ENCODE peak calls at places on chromosomes 5 and 9, in four cellular contexts. S, B, R and U are unnamed samples.

GRCh38 chr9:127008076-127008475 is 93.5 kb downstream of the RALGPS1 start:
- DNase-seq in S (no peak), B (no peak), R (no peak), U (no peak)

GRCh38 chr9:128946544-128946943 is 859 bp downstream of the DOLK start:
- DNase-seq in S (no peak), B (no peak), R (no peak), U (no peak)

GRCh38 chr5:128782446-128782845 is 182.8 kb upstream of the SLC27A6 start:
- DNase-seq in S (no peak), B (no peak), R (no peak), U (no peak)

GRCh38 chr9:83570359-83570758 is 32.2 kb upstream of the FRMD3 start:
- DNase-seq in S (no peak), B (no peak), R (no peak), U (no peak)

GRCh38 chr5:97874491-97874890 is 691.4 kb upstream of the RIOK2 start:
- DNase-seq in S (no peak), B (no peak), R (no peak), U (no peak)

GRCh38 chr9:128412120-128412790 is 8.4 kb upstream of the CERCAM start:
- DNase-seq in S (peak), B (peak), R (peak), U (peak)

GRCh38 chr9:133874061-133874638 is 118.0 kb downstream of the VAV2 start:
- DNase-seq in S (peak), B (no peak), R (no peak), U (no peak)

GRCh38 chr5:97231025-97231636 is 48.1 kb upstream of the RIOK2 start:
- DNase-seq in S (peak), B (peak), R (peak), U (peak)

GRCh38 chr9:125906893-125907292 is 159.7 kb downstream of the PBX3 start:
- DNase-seq in S (no peak), B (no peak), R (no peak), U (no peak)

GRCh38 chr9:121354141-121354540 is 15.9 kb downstream of the STOM start:
- DNase-seq in S (no peak), B (no peak), R (no peak), U (peak)

GRCh38 chr5:146026307-146027010 is 78.9 kb downstream of the PLAC8L1 start:
- DNase-seq in S (no peak), B (no peak), R (no peak), U (no peak)

GRCh38 chr5:107337281-107337680 is 333.5 kb downstream of the EFNA5 start:
- DNase-seq in S (no peak), B (no peak), R (no peak), U (no peak)

GRCh38 chr5:177294632-177295031 is 8.9 kb downstream of the RAB24 start:
- DNase-seq in S (no peak), B (no peak), R (no peak), U (no peak)

GRCh38 chr9:81499021-81499454 is 190.3 kb downstream of the TLE1 start:
- DNase-seq in S (no peak), B (no peak), R (no peak), U (no peak)

GRCh38 chr9:91155181-91155580 is 206.5 kb downstream of the AUH start:
- DNase-seq in S (no peak), B (no peak), R (no peak), U (no peak)

GRCh38 chr5:55134053-55134722 is 25.8 kb upstream of the GPX8 start:
- DNase-seq in S (no peak), B (no peak), R (no peak), U (no peak)

GRCh38 chr9:108883085-108883484 is 21.0 kb downstream of the ACTL7A start:
- DNase-seq in S (no peak), B (no peak), R (no peak), U (no peak)

GRCh38 chr9:136690104-136690840 is 3.0 kb upstream of the AGPAT2 start:
- DNase-seq in S (no peak), B (no peak), R (no peak), U (no peak)

GRCh38 chr5:103834216-103834615 is 271.6 kb upstream of the NUDT12 start:
- DNase-seq in S (no peak), B (no peak), R (no peak), U (no peak)

GRCh38 chr5:115535479-115536035 is 9.0 kb downstream of the FEM1C start:
- DNase-seq in S (no peak), B (no peak), R (no peak), U (no peak)

DNA sequence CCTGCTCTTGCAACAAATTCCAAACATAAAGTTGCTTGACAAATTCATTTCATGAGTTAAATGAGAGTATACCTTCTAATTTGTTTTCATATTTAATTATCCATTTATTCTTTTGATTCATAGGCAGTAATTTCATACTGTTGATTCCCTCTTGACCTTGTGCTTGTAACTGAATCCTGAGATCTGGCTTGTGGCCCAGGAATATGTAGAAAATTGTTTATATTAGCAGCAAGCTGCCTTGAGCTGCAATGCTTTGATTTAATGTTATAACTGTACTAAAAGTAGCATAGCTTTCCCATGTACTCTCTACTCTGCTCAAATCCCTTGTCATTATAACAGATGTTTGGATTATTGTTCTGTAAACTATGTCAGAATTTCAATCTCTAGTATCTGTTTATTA is 780.7 kb downstream of the NR2F1-AS1 start:
- DNase-seq in S (no peak), B (no peak), R (no peak), U (no peak)
- TF ChIP-seq NR3C1 in S (no peak), B (no peak), R (no peak), U (no peak)

DNA sequence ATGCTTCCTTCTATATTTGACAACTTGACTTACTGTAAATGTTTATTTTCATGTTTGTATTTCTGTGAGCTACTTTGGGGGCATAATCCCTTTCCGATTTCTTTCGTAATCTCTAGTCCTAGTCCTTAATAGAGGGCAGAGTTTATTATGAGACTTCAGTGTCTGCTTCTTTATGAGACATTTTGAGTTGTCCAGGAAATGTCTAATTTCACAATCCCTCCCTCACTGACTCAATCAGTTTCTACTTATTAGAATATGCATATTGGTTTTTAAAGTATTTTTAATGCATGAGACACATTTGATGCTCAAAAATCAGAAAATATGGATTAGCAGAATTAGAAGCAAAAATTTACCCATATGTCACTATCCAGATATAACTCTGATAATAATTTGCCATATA is 160.9 kb downstream of the FOCAD start:
- DNase-seq in S (no peak), B (no peak), R (no peak), U (no peak)
- TF ChIP-seq NR3C1 in S (no peak), B (no peak), R (no peak), U (no peak)

GRCh38 chr5:72467987-72468386 is 39.2 kb downstream of the ZNF366 start:
- DNase-seq in S (no peak), B (no peak), R (no peak), U (no peak)
- TF ChIP-seq NR3C1 in S (no peak), B (no peak), R (no peak), U (no peak)

GRCh38 chr5:78065073-78065472 is 229.4 kb downstream of the AP3B1 start:
- DNase-seq in S (no peak), B (no peak), R (no peak), U (no peak)

GRCh38 chr5:78062645-78063044 is 231.9 kb downstream of the AP3B1 start:
- DNase-seq in S (no peak), B (no peak), R (no peak), U (no peak)

GRCh38 chr5:78060421-78060820 is 234.1 kb downstream of the AP3B1 start:
- DNase-seq in S (no peak), B (no peak), R (no peak), U (no peak)

GRCh38 chr5:78063495-78063894 is 231.0 kb downstream of the AP3B1 start:
- DNase-seq in S (no peak), B (no peak), R (no peak), U (no peak)

DNA sequence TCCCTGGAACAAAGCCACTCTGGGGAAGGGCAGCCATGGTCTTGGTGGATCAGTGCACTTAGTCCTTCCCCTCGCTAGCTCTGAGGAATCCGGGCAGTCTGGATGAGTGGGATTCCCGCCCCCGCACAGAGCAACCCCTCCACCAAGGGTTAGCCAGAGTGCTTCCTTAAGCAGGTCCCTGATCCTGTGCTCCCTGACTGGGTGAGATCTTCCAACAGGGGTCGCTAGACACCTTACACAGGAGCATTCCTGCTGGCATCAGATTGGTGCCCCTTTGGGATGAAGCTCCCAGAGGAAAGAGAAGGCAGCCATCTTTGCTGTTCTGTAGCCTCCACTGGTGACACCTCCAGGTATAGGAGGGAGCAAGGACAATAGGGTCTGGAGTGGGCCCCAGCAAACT is 228.8 kb downstream of the AP3B1 start:
- DNase-seq in S (no peak), B (no peak), R (peak), U (no peak)
- TF ChIP-seq NR3C1 in S (no peak), B (no peak), R (no peak), U (no peak)

GRCh38 chr5:175252234-175252805 is 191.7 kb downstream of the DRD1 start:
- DNase-seq in S (no peak), B (no peak), R (no peak), U (no peak)

GRCh38 chr5:175257128-175257846 is 186.7 kb downstream of the DRD1 start:
- DNase-seq in S (no peak), B (no peak), R (no peak), U (no peak)

GRCh38 chr5:175257847-175258194 is 186.2 kb downstream of the DRD1 start:
- DNase-seq in S (no peak), B (peak), R (no peak), U (no peak)

GRCh38 chr5:175253597-175253996 is 190.4 kb downstream of the DRD1 start:
- DNase-seq in S (no peak), B (no peak), R (no peak), U (no peak)

DNA sequence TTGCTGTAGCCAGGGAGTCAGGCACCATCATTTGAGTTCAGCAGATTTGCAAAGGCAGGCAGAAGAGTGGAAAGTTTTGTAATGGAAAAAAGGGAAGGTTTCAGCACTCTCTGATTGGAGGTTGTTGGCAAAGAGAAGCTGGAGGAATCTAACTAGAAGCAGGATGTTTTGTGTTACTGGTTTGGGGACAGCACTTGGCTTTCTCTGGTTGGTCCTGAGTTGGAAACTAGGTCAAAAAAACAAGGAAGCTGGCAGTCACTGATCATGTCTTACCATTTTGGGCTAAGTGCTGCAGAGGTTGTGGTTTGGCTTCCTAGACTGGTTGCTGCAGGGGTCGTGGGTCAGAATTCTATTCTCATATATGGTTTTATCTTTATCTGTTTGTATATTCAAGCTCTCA is 189.8 kb downstream of the DRD1 start:
- DNase-seq in S (no peak), B (no peak), R (no peak), U (no peak)
- TF ChIP-seq NR3C1 in S (no peak), B (no peak), R (no peak), U (no peak)

GRCh38 chr5:9529513-9529912 is 16.4 kb downstream of the SEMA5A start:
- DNase-seq in S (no peak), B (no peak), R (no peak), U (no peak)
- TF ChIP-seq NR3C1 in S (no peak), B (no peak), R (no peak), U (no peak)

DNA sequence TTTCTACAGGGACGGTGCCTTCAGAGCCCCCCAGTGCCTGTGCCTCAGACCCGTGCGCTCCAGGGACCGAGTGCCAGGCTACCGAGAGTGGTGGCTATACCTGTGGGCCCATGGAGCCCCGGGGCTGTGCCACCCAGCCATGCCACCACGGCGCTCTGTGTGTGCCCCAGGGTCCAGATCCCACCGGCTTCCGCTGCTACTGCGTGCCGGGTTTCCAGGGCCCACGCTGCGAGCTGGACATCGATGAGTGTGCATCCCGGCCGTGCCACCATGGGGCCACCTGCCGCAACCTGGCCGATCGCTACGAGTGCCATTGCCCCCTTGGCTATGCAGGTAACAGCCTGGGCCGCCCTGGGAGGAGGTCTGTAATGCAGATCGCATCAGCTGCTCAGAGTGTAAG is 6.9 kb downstream of the CRB2 start:
- DNase-seq in S (no peak), B (no peak), R (no peak), U (no peak)
- TF ChIP-seq NR3C1 in S (no peak), B (no peak), R (no peak), U (no peak)

GRCh38 chr9:120336021-120336752 is 243.8 kb downstream of the CDK5RAP2 start:
- DNase-seq in S (no peak), B (no peak), R (no peak), U (no peak)
- TF ChIP-seq NR3C1 in S (no peak), B (no peak), R (no peak), U (no peak)

GRCh38 chr9:93235278-93235960 is 51.5 kb downstream of the WNK2 start:
- DNase-seq in S (no peak), B (no peak), R (no peak), U (no peak)
- TF ChIP-seq NR3C1 in S (no peak), B (no peak), R (no peak), U (no peak)

GRCh38 chr9:71985070-71985956 is 73.9 kb downstream of the C9orf85 start:
- DNase-seq in S (no peak), B (no peak), R (no peak), U (peak)
- TF ChIP-seq NR3C1 in S (no peak), B (no peak), R (no peak), U (no peak)